ENCODE peak calls at places on chromosomes 7 and 10, in ten cellular contexts. H is esophagus muscularis mucosa, Z is cardiac fibroblast, L is vagina, Y is fibroblast of pulmonary artery, U is astrocyte, G is left ventricle myocardium inferior, I is AG04450, J is kidney epithelial cell, T is dorsolateral prefrontal cortex. P is an unnamed sample.

GRCh38 chr7:70833726-70834125 is 298.2 kb upstream of the GALNT17 start:
- DNase-seq in J (peak), U (peak), Z (peak), Y (peak), I (no peak), L (no peak), T (no peak), G (no peak), H (peak), P (peak)

GRCh38 chr7:129665013-129665401 is 53.5 kb downstream of the NRF1 start:
- DNase-seq in L (no peak), H (no peak), T (no peak), J (peak), I (peak), Y (peak), U (peak), G (no peak), Z (peak), P (peak)

GRCh38 chr10:88733215-88733614 is 26.6 kb upstream of the LIPN start:
- DNase-seq in L (no peak), J (no peak), H (no peak), G (no peak), Y (no peak), I (no peak), U (no peak), Z (no peak), T (no peak), P (no peak)

GRCh38 chr10:31343551-31343950 is 24.5 kb downstream of the ZEB1 start:
- DNase-seq in I (no peak), L (no peak), J (no peak), U (no peak), H (no peak), Y (no peak), G (no peak), Z (no peak), T (no peak), P (no peak)

GRCh38 chr10:71818674-71819260 is 32.3 kb downstream of the PSAP start:
- DNase-seq in Y (no peak), U (no peak), L (no peak), T (no peak), J (no peak), I (no peak), Z (no peak), G (no peak), H (no peak), P (no peak)

GRCh38 chr10:124076334-124076733 is 17.1 kb downstream of the CHST15 start:
- DNase-seq in J (no peak), G (no peak), T (no peak), Y (no peak), L (no peak), I (no peak), Z (no peak), U (no peak), H (no peak), P (no peak)

GRCh38 chr7:151518781-151519044 is 982 bp downstream of the RHEB start:
- DNase-seq in T (no peak), H (no peak), I (no peak), U (no peak), L (no peak), Y (no peak), J (no peak), Z (peak), G (no peak), P (peak)

GRCh38 chr7:14275346-14275745 is 285.9 kb upstream of the ETV1 start:
- DNase-seq in J (no peak), I (no peak), Z (peak), Y (no peak), U (no peak), T (no peak), L (no peak), G (no peak), H (no peak), P (no peak)

GRCh38 chr10:83562381-83562780 is 576.9 kb upstream of the GHITM start:
- DNase-seq in L (no peak), G (no peak), U (no peak), Z (no peak), J (no peak), T (no peak), Y (no peak), H (no peak), I (no peak), P (no peak)

GRCh38 chr7:102883098-102883860 is 29.5 kb upstream of the LRRC17 start:
- DNase-seq in Y (peak), U (peak), L (no peak), H (no peak), T (no peak), G (no peak), J (no peak), Z (no peak), I (no peak), P (peak)

GRCh38 chr7:134320201-134320600 is 3.5 kb upstream of the SLC35B4 start:
- DNase-seq in H (peak), T (no peak), I (no peak), Y (no peak), J (no peak), G (no peak), U (no peak), Z (no peak), L (no peak), P (no peak)

GRCh38 chr7:3043544-3044395 is at the start of gene CARD11:
- DNase-seq in J (no peak), T (no peak), U (no peak), Y (peak), G (no peak), I (no peak), Z (no peak), H (no peak), L (no peak), P (no peak)
- H3K4me3 ChIP-seq in J (peak), T (no peak), U (no peak), Y (peak), G (no peak), I (peak), Z (peak), H (peak), L (peak), P (peak)

GRCh38 chr7:149310113-149310836 is 48.3 kb downstream of the ZNF783 start:
- DNase-seq in Y (peak), H (no peak), U (peak), L (no peak), I (peak), Z (peak), G (no peak), J (peak), T (no peak), P (peak)
- TF ChIP-seq CTCF in Y (peak), H (peak), U (peak), L (no peak), I (peak), Z (peak), G (peak), J (peak), T (peak), P (peak)

GRCh38 chr7:108503112-108504026 is 22.6 kb downstream of the PNPLA8 start:
- DNase-seq in G (no peak), L (no peak), T (no peak), J (no peak), Z (peak), H (no peak), U (no peak), Y (peak), I (peak), P (peak)

GRCh38 chr7:108498481-108498880 is 27.5 kb downstream of the PNPLA8 start:
- DNase-seq in U (no peak), T (no peak), I (no peak), H (no peak), J (no peak), G (no peak), Y (no peak), Z (no peak), L (no peak), P (no peak)

GRCh38 chr7:108497082-108497725 is 28.7 kb downstream of the PNPLA8 start:
- DNase-seq in H (no peak), Z (peak), L (no peak), Y (peak), J (peak), U (peak), G (no peak), T (no peak), I (peak), P (peak)

GRCh38 chr7:108499575-108499974 is 26.4 kb downstream of the PNPLA8 start:
- DNase-seq in L (no peak), U (no peak), T (no peak), H (no peak), G (no peak), Z (no peak), Y (peak), I (peak), J (no peak), P (peak)
- H3K4me3 ChIP-seq in L (no peak), U (no peak), T (no peak), H (no peak), G (no peak), Z (no peak), Y (no peak), I (no peak), J (no peak), P (no peak)

GRCh38 chr10:94500063-94500462 is 45.5 kb upstream of the HELLS start:
- DNase-seq in L (no peak), G (no peak), J (no peak), T (no peak), U (no peak), H (no peak), Y (peak), I (no peak), Z (peak), P (peak)
- TF ChIP-seq CTCF in L (no peak), G (peak), J (peak), T (peak), U (peak), H (peak), Y (peak), I (peak), Z (peak), P (peak)

GRCh38 chr7:44881610-44882009 is 3.7 kb downstream of the PURB start:
- DNase-seq in U (peak), J (no peak), H (no peak), Z (peak), I (peak), L (no peak), T (no peak), Y (peak), G (no peak), P (peak)

GRCh38 chr7:44880317-44881018 is 4.9 kb downstream of the PURB start:
- DNase-seq in J (no peak), T (no peak), L (no peak), I (no peak), G (no peak), Z (no peak), U (no peak), Y (no peak), H (no peak), P (no peak)

GRCh38 chr7:44883961-44884360 is 1.4 kb downstream of the PURB start:
- DNase-seq in Z (no peak), T (no peak), G (no peak), J (no peak), U (no peak), L (no peak), Y (no peak), I (no peak), H (no peak), P (no peak)

GRCh38 chr7:44882899-44883298 is 2.4 kb downstream of the PURB start:
- DNase-seq in T (no peak), U (peak), I (no peak), Y (no peak), L (no peak), H (no peak), Z (no peak), J (no peak), G (no peak), P (peak)

DNA sequence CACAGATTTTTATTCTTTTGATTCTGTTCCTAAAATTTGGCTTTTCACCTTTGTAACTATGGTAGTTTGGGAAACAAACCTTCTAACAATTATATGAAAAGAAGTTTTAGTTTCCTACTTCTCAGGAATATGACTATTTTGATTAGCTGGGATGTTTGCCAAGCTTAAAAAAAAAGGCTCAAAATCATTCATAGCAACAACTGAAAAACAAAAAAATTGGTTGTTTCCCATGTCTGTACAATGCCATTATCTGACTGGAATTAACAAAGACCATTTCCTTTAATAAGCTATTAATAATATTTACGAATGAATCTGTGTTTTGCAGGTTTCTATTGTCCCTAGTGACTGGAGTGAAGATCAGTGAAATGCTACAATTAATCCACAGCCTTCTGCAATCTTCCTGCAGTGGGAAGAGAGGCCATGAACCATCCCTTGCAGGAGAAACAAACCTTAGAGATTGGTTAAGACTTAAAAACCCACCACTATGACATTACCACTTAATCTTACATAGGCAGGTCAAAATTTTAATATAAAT is 4.2 kb downstream of the PURB start:
- DNase-seq in I (no peak), U (no peak), Y (peak), Z (peak), L (no peak), J (no peak), G (no peak), H (no peak), T (no peak), P (peak)
- H3K4me3 ChIP-seq in I (peak), U (peak), Y (peak), Z (peak), L (peak), J (peak), G (peak), H (peak), T (peak), P (peak)

GRCh38 chr10:129875993-129876727 is 87.9 kb downstream of the EBF3 start:
- DNase-seq in J (no peak), L (no peak), H (no peak), Z (no peak), T (no peak), Y (no peak), G (no peak), U (no peak), I (no peak), P (no peak)
- TF ChIP-seq CTCF in J (no peak), L (no peak), H (no peak), Z (no peak), T (no peak), Y (no peak), G (no peak), U (no peak), I (no peak), P (no peak)

GRCh38 chr10:75228834-75229233 is 6.9 kb downstream of the COMTD1 start:
- DNase-seq in I (no peak), J (no peak), H (no peak), G (no peak), Z (no peak), U (no peak), L (no peak), Y (no peak), T (no peak), P (no peak)

GRCh38 chr10:75223507-75223906 is 12.2 kb downstream of the COMTD1 start:
- DNase-seq in G (no peak), Z (no peak), T (no peak), J (no peak), I (no peak), U (no peak), Y (no peak), L (no peak), H (no peak), P (no peak)

GRCh38 chr10:75228278-75228677 is 7.5 kb downstream of the COMTD1 start:
- DNase-seq in Z (no peak), U (no peak), H (no peak), J (no peak), T (no peak), Y (no peak), G (no peak), L (no peak), I (no peak), P (no peak)

GRCh38 chr10:75226656-75227055 is 9.1 kb downstream of the COMTD1 start:
- DNase-seq in H (no peak), G (no peak), Z (no peak), L (no peak), U (no peak), J (no peak), Y (no peak), I (no peak), T (no peak), P (no peak)

DNA sequence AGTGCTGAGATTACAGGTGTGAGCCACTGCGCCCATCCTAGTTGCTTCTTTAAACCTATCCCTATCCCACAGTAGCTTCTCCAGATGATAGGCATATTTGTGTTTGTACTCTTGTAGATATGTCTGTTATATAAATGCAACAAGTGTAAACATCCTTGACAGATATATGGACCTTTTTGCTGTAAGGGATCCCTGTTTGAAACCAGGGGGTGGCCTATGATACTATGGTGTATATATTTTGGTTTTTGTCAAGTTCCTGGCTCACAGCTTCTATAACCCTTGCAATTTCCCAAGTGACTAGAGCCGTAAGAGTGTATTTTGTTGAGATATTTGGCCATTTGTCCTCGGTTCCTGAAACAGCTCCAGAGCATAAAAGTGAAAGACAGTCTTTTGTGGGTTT is 9.7 kb downstream of the COMTD1 start:
- DNase-seq in U (no peak), J (no peak), H (no peak), L (no peak), G (no peak), Z (no peak), Y (no peak), T (no peak), I (no peak), P (no peak)
- H3K4me3 ChIP-seq in U (no peak), J (no peak), H (peak), L (no peak), G (peak), Z (no peak), Y (peak), T (no peak), I (no peak), P (no peak)

GRCh38 chr10:6411424-6411823 is 168.7 kb downstream of the PRKCQ start:
- DNase-seq in Y (no peak), T (no peak), I (no peak), U (no peak), H (no peak), Z (no peak), G (no peak), J (no peak), L (no peak), P (no peak)
- TF ChIP-seq CTCF in Y (no peak), T (no peak), I (no peak), U (no peak), H (no peak), Z (no peak), G (no peak), J (no peak), L (no peak), P (no peak)

GRCh38 chr7:41940760-41941343 is 238.0 kb upstream of the INHBA start:
- DNase-seq in I (no peak), Y (peak), U (peak), J (no peak), H (no peak), Z (peak), L (no peak), T (no peak), G (peak), P (peak)

GRCh38 chr7:41938371-41938770 is 235.5 kb upstream of the INHBA start:
- DNase-seq in I (no peak), Z (no peak), L (no peak), T (no peak), G (no peak), H (no peak), J (no peak), Y (no peak), U (no peak), P (no peak)

GRCh38 chr7:41942468-41943097 is 239.7 kb upstream of the INHBA start:
- DNase-seq in T (no peak), I (peak), Z (peak), H (no peak), Y (peak), J (no peak), G (no peak), L (no peak), U (no peak), P (peak)

DNA sequence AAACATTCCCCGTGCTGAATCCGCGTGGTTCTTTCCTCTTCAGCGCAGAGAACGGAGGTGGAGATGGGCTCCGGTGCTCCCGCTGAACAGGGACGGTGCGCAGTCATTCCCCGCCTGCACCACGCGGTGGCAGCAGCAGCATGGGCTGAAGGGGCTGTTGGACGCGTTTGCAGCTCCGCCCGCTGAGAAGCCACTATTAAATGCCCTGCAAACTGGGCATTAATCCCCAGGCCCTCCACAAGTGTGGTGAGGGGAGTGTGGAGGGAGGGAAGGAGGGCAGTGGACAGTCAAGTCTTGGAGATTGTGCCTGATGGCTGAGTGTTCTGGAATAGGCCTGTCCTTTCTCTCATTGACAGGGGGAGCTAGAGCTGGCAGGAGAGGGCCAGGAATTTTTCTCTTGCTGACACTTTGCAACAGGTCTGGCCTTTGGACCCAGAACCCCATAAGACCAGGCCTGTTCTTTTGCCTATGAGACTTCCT is 240.2 kb upstream of the INHBA start:
- DNase-seq in H (peak), Y (peak), L (no peak), U (peak), G (peak), Z (peak), I (peak), J (peak), T (peak), P (peak)
- H3K4me3 ChIP-seq in H (peak), Y (peak), L (peak), U (peak), G (peak), Z (peak), I (peak), J (no peak), T (peak), P (peak)

P was measured in choroid plexus epithelial cell.